ENCODE peak calls at places on chromosomes 5 and 9, in five cellular contexts. Q is heart left ventricle; X is iris pigment epithelial cell; N is NCI-H2029 treated with DMSO at 0.1 percent for 48 hours; V is stimulated activated CD4-positive, alpha-beta T cell treated with anti-CD3 and anti-CD28 coated beads, Interleukin-2, amount 100 ng/mL, for 24 hours. M is an unnamed sample.

GRCh38 chr9:88651682-88652633 is 117.0 kb downstream of the NXNL2 start:
- DNase-seq in Q (peak), N (no peak), V (no peak), X (peak), M (no peak)

GRCh38 chr9:136110082-136111061 is 8.3 kb downstream of the TMEM250 start:
- DNase-seq in N (no peak), X (peak), Q (no peak), V (peak), M (no peak)

GRCh38 chr5:163809480-163809879 is 304.1 kb downstream of the MAT2B start:
- DNase-seq in Q (no peak), X (peak), N (no peak), V (no peak), M (peak)

GRCh38 chr5:146716636-146717035 is 161.9 kb downstream of the PPP2R2B start:
- DNase-seq in X (peak), V (no peak), Q (no peak), N (no peak), M (no peak)

GRCh38 chr5:52725781-52726180 is 61.9 kb upstream of the ITGA1 start:
- DNase-seq in X (no peak), V (no peak), Q (no peak), N (peak), M (no peak)

GRCh38 chr9:5557606-5558587 is 47.6 kb downstream of the PDCD1LG2 start:
- DNase-seq in Q (no peak), N (no peak), X (peak), V (peak), M (no peak)

GRCh38 chr5:178940569-178941360 is at the start of gene ZNF454:
- DNase-seq in V (no peak), N (no peak), X (peak), Q (peak), M (peak)

GRCh38 chr5:32229586-32229985 is 55.5 kb upstream of the GOLPH3 start:
- DNase-seq in Q (no peak), N (no peak), X (no peak), V (no peak), M (no peak)

GRCh38 chr5:87787640-87788039 is 374.9 kb upstream of the CCNH start:
- DNase-seq in Q (no peak), V (no peak), X (no peak), N (no peak), M (no peak)

GRCh38 chr5:111234125-111234524 is 9.9 kb downstream of the CAMK4 start:
- DNase-seq in V (no peak), X (no peak), Q (no peak), N (no peak), M (no peak)

GRCh38 chr5:78908173-78908901 is 76.8 kb downstream of the ARSB start:
- DNase-seq in N (peak), Q (peak), V (no peak), X (peak), M (peak)

M was measured in glutamatergic neuron.